ENCODE peak calls at places on chromosomes 5 and 9, in eight cellular contexts. Y, N, I, J, Z, H, M and X are unnamed samples.

GRCh38 chr9:24464321-24464951 is 81.3 kb downstream of the IZUMO3 start:
- DNase-seq in Y (no peak), N (no peak), Z (no peak), H (peak), M (no peak), I (no peak), J (no peak), X (no peak)

GRCh38 chr5:122259995-122260394 is 52.0 kb upstream of the SNCAIP start:
- DNase-seq in H (peak), Y (no peak), I (peak), J (no peak), Z (no peak), M (no peak), N (no peak), X (no peak)

GRCh38 chr9:116030532-116030931 is 123.1 kb upstream of the PAPPA start:
- DNase-seq in I (peak), M (no peak), Y (no peak), J (no peak), H (no peak), N (no peak), Z (no peak), X (no peak)

GRCh38 chr5:169202969-169203368 is 98.0 kb downstream of the SLIT3 start:
- DNase-seq in Z (no peak), Y (no peak), H (peak), N (no peak), J (no peak), M (no peak), I (no peak), X (no peak)

GRCh38 chr9:38017149-38017884 is 51.7 kb downstream of the SHB start:
- DNase-seq in N (peak), Y (peak), Z (no peak), I (no peak), M (no peak), J (no peak), H (peak), X (peak)

GRCh38 chr5:135337064-135337463 is 62.0 kb downstream of the MACROH2A1 start:
- DNase-seq in I (no peak), H (no peak), Y (no peak), Z (no peak), J (no peak), N (no peak), M (no peak), X (no peak)

GRCh38 chr5:103458497-103459040 is 104.0 kb downstream of the NUDT12 start:
- DNase-seq in H (no peak), Z (no peak), M (no peak), N (no peak), J (no peak), I (no peak), Y (no peak), X (no peak)

GRCh38 chr9:93450817-93451761 is at the start of gene FAM120A:
- DNase-seq in M (peak), N (peak), H (peak), I (no peak), Z (peak), J (peak), Y (peak), X (peak)